ENCODE peak calls at places on chromosomes 13 and 19, in six cellular contexts. One of them, this sample, is unnamed.
A peak's percentile ranks its signal among the peaks of the same experiment; 100 is the strongest.

GRCh38 chr19:27777726-27778125 is 1435.2 kb downstream of the UQCRFS1 start:
- DNase-seq in upper lobe of right lung: no peak
- DNase-seq in right lobe of liver: no peak
- DNase-seq in heart right ventricle: no peak
- DNase-seq in tibial artery: no peak
- DNase-seq in GM06990: no peak
- DNase-seq in this sample: no peak

GRCh38 chr19:13151605-13152355 is 1.6 kb downstream of the IER2 start:
- DNase-seq in upper lobe of right lung: peak; percentile 98
- DNase-seq in right lobe of liver: peak; percentile 98
- DNase-seq in heart right ventricle: peak; percentile 98
- DNase-seq in tibial artery: peak; percentile 96
- DNase-seq in GM06990: peak; percentile 94
- DNase-seq in this sample: peak; percentile 97

GRCh38 chr13:30715837-30716236 is 19.5 kb upstream of the ALOX5AP start:
- DNase-seq in upper lobe of right lung: no peak
- DNase-seq in right lobe of liver: no peak
- DNase-seq in heart right ventricle: peak; percentile 42
- DNase-seq in tibial artery: no peak
- DNase-seq in GM06990: no peak
- DNase-seq in this sample: no peak

GRCh38 chr19:32829345-32829896 is 40.1 kb downstream of the SLC7A9 start:
- DNase-seq in upper lobe of right lung: no peak
- DNase-seq in right lobe of liver: no peak
- DNase-seq in heart right ventricle: no peak
- DNase-seq in tibial artery: no peak
- DNase-seq in GM06990: no peak
- DNase-seq in this sample: no peak

GRCh38 chr19:51320258-51320657 is 8.8 kb downstream of the IGLON5 start:
- DNase-seq in upper lobe of right lung: no peak
- DNase-seq in right lobe of liver: no peak
- DNase-seq in heart right ventricle: no peak
- DNase-seq in tibial artery: no peak
- DNase-seq in GM06990: no peak
- DNase-seq in this sample: no peak

GRCh38 chr19:31470952-31471351 is 121.7 kb upstream of the TSHZ3 start:
- DNase-seq in upper lobe of right lung: no peak
- DNase-seq in right lobe of liver: no peak
- DNase-seq in heart right ventricle: no peak
- DNase-seq in tibial artery: no peak
- DNase-seq in GM06990: no peak
- DNase-seq in this sample: no peak

GRCh38 chr13:20460744-20461143 is 64.9 kb downstream of the CRYL1 start:
- DNase-seq in upper lobe of right lung: no peak
- DNase-seq in right lobe of liver: no peak
- DNase-seq in heart right ventricle: no peak
- DNase-seq in tibial artery: no peak
- DNase-seq in GM06990: no peak
- DNase-seq in this sample: no peak

GRCh38 chr13:41459754-41460111 is 2.4 kb downstream of the RGCC start:
- DNase-seq in upper lobe of right lung: no peak
- DNase-seq in right lobe of liver: no peak
- DNase-seq in heart right ventricle: no peak
- DNase-seq in tibial artery: no peak
- DNase-seq in GM06990: no peak
- DNase-seq in this sample: no peak

GRCh38 chr13:55234311-55234710 is 1906.4 kb upstream of the PRR20A start:
- DNase-seq in upper lobe of right lung: no peak
- DNase-seq in right lobe of liver: no peak
- DNase-seq in heart right ventricle: no peak
- DNase-seq in tibial artery: no peak
- DNase-seq in GM06990: no peak
- DNase-seq in this sample: no peak

GRCh38 chr19:38417544-38418506 is 8.2 kb downstream of the RASGRP4 start:
- DNase-seq in upper lobe of right lung: peak; percentile 89
- DNase-seq in right lobe of liver: peak; percentile 79
- DNase-seq in heart right ventricle: peak; percentile 60
- DNase-seq in tibial artery: peak; percentile 59
- DNase-seq in GM06990: peak; percentile 67
- DNase-seq in this sample: peak; percentile 11

GRCh38 chr19:30547192-30547591 is 175.0 kb downstream of the ZNF536 start:
- DNase-seq in upper lobe of right lung: no peak
- DNase-seq in right lobe of liver: no peak
- DNase-seq in heart right ventricle: no peak
- DNase-seq in tibial artery: no peak
- DNase-seq in GM06990: no peak
- DNase-seq in this sample: no peak

GRCh38 chr19:1214862-1215731 is 9.5 kb downstream of the STK11 start:
- DNase-seq in upper lobe of right lung: peak; percentile 83
- DNase-seq in right lobe of liver: peak; percentile 79
- DNase-seq in heart right ventricle: peak; percentile 74
- DNase-seq in tibial artery: peak; percentile 78
- DNase-seq in GM06990: peak; percentile 6
- DNase-seq in this sample: no peak

GRCh38 chr13:94280357-94280756 is 199.1 kb downstream of the DCT start:
- DNase-seq in upper lobe of right lung: no peak
- DNase-seq in right lobe of liver: no peak
- DNase-seq in heart right ventricle: no peak
- DNase-seq in tibial artery: no peak
- DNase-seq in GM06990: no peak
- DNase-seq in this sample: no peak

GRCh38 chr19:15430526-15431120 is 11.8 kb upstream of the AKAP8L start:
- DNase-seq in upper lobe of right lung: no peak
- DNase-seq in right lobe of liver: no peak
- DNase-seq in heart right ventricle: no peak
- DNase-seq in tibial artery: no peak
- DNase-seq in GM06990: no peak
- DNase-seq in this sample: no peak

GRCh38 chr19:9934132-9934950 is 2.0 kb downstream of the OLFM2 start:
- DNase-seq in upper lobe of right lung: peak; percentile 82
- DNase-seq in right lobe of liver: peak; percentile 72
- DNase-seq in heart right ventricle: peak; percentile 59
- DNase-seq in tibial artery: peak; percentile 62
- DNase-seq in GM06990: peak; percentile 73
- DNase-seq in this sample: peak; percentile 49

GRCh38 chr13:26914624-26915023 is 154.0 kb upstream of the GPR12 start:
- DNase-seq in upper lobe of right lung: no peak
- DNase-seq in right lobe of liver: no peak
- DNase-seq in heart right ventricle: no peak
- DNase-seq in tibial artery: no peak
- DNase-seq in GM06990: no peak
- DNase-seq in this sample: no peak

GRCh38 chr13:77459616-77460015 is 75.9 kb upstream of the SCEL start:
- DNase-seq in upper lobe of right lung: no peak
- DNase-seq in right lobe of liver: no peak
- DNase-seq in heart right ventricle: no peak
- DNase-seq in tibial artery: no peak
- DNase-seq in GM06990: no peak
- DNase-seq in this sample: no peak

GRCh38 chr19:38629568-38629967 is 10.6 kb downstream of the EIF3K start:
- DNase-seq in upper lobe of right lung: no peak
- DNase-seq in right lobe of liver: no peak
- DNase-seq in heart right ventricle: no peak
- DNase-seq in tibial artery: no peak
- DNase-seq in GM06990: no peak
- DNase-seq in this sample: no peak

GRCh38 chr19:5882421-5882968 is 12.2 kb upstream of the FUT5 start:
- DNase-seq in upper lobe of right lung: no peak
- DNase-seq in right lobe of liver: no peak
- DNase-seq in heart right ventricle: no peak
- DNase-seq in tibial artery: no peak
- DNase-seq in GM06990: no peak
- DNase-seq in this sample: no peak

GRCh38 chr19:30403583-30403982 is 31.4 kb downstream of the ZNF536 start:
- DNase-seq in upper lobe of right lung: no peak
- DNase-seq in right lobe of liver: no peak
- DNase-seq in heart right ventricle: no peak
- DNase-seq in tibial artery: no peak
- DNase-seq in GM06990: no peak
- DNase-seq in this sample: no peak

GRCh38 chr19:29503140-29503758 is 22.5 kb upstream of the VSTM2B start:
- DNase-seq in upper lobe of right lung: no peak
- DNase-seq in right lobe of liver: peak; percentile 27
- DNase-seq in heart right ventricle: no peak
- DNase-seq in tibial artery: no peak
- DNase-seq in GM06990: no peak
- DNase-seq in this sample: no peak

GRCh38 chr19:44430956-44431355 is 17.3 kb downstream of the ZNF229 start:
- DNase-seq in upper lobe of right lung: no peak
- DNase-seq in right lobe of liver: no peak
- DNase-seq in heart right ventricle: no peak
- DNase-seq in tibial artery: no peak
- DNase-seq in GM06990: no peak
- DNase-seq in this sample: no peak

GRCh38 chr13:42745655-42746054 is 35.7 kb upstream of the FAM216B start:
- DNase-seq in upper lobe of right lung: no peak
- DNase-seq in right lobe of liver: no peak
- DNase-seq in heart right ventricle: no peak
- DNase-seq in tibial artery: no peak
- DNase-seq in GM06990: no peak
- DNase-seq in this sample: no peak

GRCh38 chr13:23588576-23589141 is 18.4 kb downstream of the TNFRSF19 start:
- DNase-seq in upper lobe of right lung: no peak
- DNase-seq in right lobe of liver: peak; percentile 59
- DNase-seq in heart right ventricle: no peak
- DNase-seq in tibial artery: no peak
- DNase-seq in GM06990: no peak
- DNase-seq in this sample: no peak

GRCh38 chr13:65597839-65598818 is 1632.0 kb downstream of the PCDH9 start:
- DNase-seq in upper lobe of right lung: no peak
- DNase-seq in right lobe of liver: no peak
- DNase-seq in heart right ventricle: no peak
- DNase-seq in tibial artery: no peak
- DNase-seq in GM06990: no peak
- DNase-seq in this sample: no peak

GRCh38 chr19:27792576-27793127 is 1420.3 kb downstream of the UQCRFS1 start:
- DNase-seq in upper lobe of right lung: no peak
- DNase-seq in right lobe of liver: no peak
- DNase-seq in heart right ventricle: no peak
- DNase-seq in tibial artery: no peak
- DNase-seq in GM06990: no peak
- DNase-seq in this sample: no peak

GRCh38 chr13:101691326-101691725 is 238.9 kb downstream of the ITGBL1 start:
- DNase-seq in upper lobe of right lung: no peak
- DNase-seq in right lobe of liver: no peak
- DNase-seq in heart right ventricle: no peak
- DNase-seq in tibial artery: no peak
- DNase-seq in GM06990: no peak
- DNase-seq in this sample: no peak

GRCh38 chr19:33520844-33521479 is 629 bp downstream of the PEPD start:
- DNase-seq in upper lobe of right lung: no peak
- DNase-seq in right lobe of liver: peak; percentile 87
- DNase-seq in heart right ventricle: peak; percentile 12
- DNase-seq in tibial artery: no peak
- DNase-seq in GM06990: no peak
- DNase-seq in this sample: no peak

GRCh38 chr19:4556574-4557185 is 2.8 kb downstream of the SEMA6B start:
- DNase-seq in upper lobe of right lung: peak; percentile 74
- DNase-seq in right lobe of liver: no peak
- DNase-seq in heart right ventricle: no peak
- DNase-seq in tibial artery: no peak
- DNase-seq in GM06990: no peak
- DNase-seq in this sample: no peak

DNA sequence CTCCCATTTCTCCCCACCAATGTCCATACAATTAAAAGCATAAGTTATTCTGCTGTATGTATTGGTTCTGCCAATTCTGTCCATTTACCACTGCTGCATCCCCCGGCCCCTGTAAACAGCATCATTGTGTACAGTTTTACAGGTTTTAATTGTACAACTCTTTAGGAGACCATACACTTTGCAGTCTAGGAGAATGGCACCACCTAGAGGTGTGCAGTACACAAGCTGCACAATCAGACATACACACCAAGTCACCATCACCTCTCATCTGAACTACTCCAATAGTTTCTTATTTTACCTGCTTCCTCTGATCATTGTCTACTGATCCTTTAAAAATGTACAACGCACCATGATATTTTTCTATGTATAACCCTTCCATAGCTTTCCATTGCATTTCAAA is 855.9 kb upstream of the KLHL1 start:
- DNase-seq in upper lobe of right lung: no peak
- DNase-seq in right lobe of liver: no peak
- DNase-seq in heart right ventricle: no peak
- DNase-seq in tibial artery: no peak
- DNase-seq in GM06990: no peak
- DNase-seq in this sample: no peak
- TF ChIP-seq CTCF in upper lobe of right lung: peak; percentile 7
- TF ChIP-seq CTCF in right lobe of liver: no peak
- TF ChIP-seq CTCF in heart right ventricle: no peak
- TF ChIP-seq CTCF in tibial artery: no peak
- TF ChIP-seq CTCF in GM06990: peak; percentile 33
- TF ChIP-seq CTCF in this sample: no peak

DNA sequence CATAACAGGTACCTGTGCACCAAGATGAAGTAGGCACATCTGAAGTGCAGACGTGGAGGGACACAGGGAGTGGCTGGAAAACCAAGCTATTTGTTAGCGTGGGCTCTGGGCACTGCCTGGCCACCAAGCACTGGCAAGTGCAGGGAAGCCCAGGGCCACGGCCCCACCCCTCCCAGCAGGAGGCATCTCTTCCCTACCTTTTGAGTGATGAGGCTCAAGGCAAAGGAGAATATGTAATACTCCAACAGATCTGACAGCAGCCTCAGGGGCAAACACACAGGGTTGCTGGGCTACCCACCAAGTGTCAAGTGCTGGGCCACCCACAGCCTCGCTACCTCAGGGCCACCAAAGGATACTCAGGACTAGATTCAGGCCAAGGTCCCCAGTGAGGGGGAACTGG is 11.6 kb downstream of the TUBA3C start:
- DNase-seq in upper lobe of right lung: no peak
- DNase-seq in right lobe of liver: no peak
- DNase-seq in heart right ventricle: no peak
- DNase-seq in tibial artery: no peak
- DNase-seq in GM06990: no peak
- DNase-seq in this sample: no peak
- H3K36me3 ChIP-seq in upper lobe of right lung: no peaks in the 10 kb centered on the region
- H3K36me3 ChIP-seq in right lobe of liver: no peaks in the 10 kb centered on the region
- H3K36me3 ChIP-seq in heart right ventricle: no peaks in the 10 kb centered on the region
- H3K36me3 ChIP-seq in tibial artery: no peaks in the 10 kb centered on the region
- H3K36me3 ChIP-seq in GM06990: no peaks in the 10 kb centered on the region
- H3K36me3 ChIP-seq in this sample: no peaks in the 10 kb centered on the region

DNA sequence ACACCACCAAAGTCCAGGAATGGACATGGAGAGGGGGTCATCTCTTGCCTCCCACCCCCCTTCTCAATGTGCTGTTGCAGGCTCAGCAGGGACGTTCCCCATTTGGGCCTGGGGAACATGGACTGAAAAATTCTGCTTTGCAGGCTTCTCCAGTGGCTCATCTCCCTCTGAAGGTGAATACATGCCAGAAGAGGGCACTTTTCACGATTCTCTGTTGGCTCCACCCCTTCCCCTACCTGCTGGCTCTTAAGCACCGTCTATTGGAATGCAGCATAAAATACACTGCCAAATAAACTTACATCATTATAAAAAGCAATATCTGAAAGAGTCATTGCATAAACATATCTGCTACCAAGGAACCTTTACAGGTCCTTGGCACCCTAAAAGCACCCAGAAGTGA is 35.7 kb downstream of the NHLRC3 start:
- DNase-seq in upper lobe of right lung: no peak
- DNase-seq in right lobe of liver: no peak
- DNase-seq in heart right ventricle: no peak
- DNase-seq in tibial artery: no peak
- DNase-seq in GM06990: no peak
- DNase-seq in this sample: no peak
- TF ChIP-seq CTCF in upper lobe of right lung: no peak
- TF ChIP-seq CTCF in right lobe of liver: no peak
- TF ChIP-seq CTCF in heart right ventricle: no peak
- TF ChIP-seq CTCF in tibial artery: no peak
- TF ChIP-seq CTCF in GM06990: no peak
- TF ChIP-seq CTCF in this sample: no peak

GRCh38 chr13:99522288-99522687 is 21.0 kb downstream of the TM9SF2 start:
- DNase-seq in upper lobe of right lung: no peak
- DNase-seq in right lobe of liver: no peak
- DNase-seq in heart right ventricle: no peak
- DNase-seq in tibial artery: no peak
- DNase-seq in GM06990: no peak
- DNase-seq in this sample: no peak
- H3K36me3 ChIP-seq in upper lobe of right lung: peaks cover 69% of the 10 kb centered on the region
- H3K36me3 ChIP-seq in right lobe of liver: peaks cover 6% of the 10 kb centered on the region
- H3K36me3 ChIP-seq in heart right ventricle: peaks cover 19% of the 10 kb centered on the region
- H3K36me3 ChIP-seq in tibial artery: peaks cover 53% of the 10 kb centered on the region
- H3K36me3 ChIP-seq in GM06990: peaks cover 19% of the 10 kb centered on the region
- H3K36me3 ChIP-seq in this sample: no peaks in the 10 kb centered on the region